ENCODE peak calls at places on chromosome 12, in ten cellular contexts. One of them, this sample, is unnamed.

GRCh38 chr12:11929714-11930113 is 141.0 kb upstream of the BCL2L14 start:
- DNase-seq in foreskin fibroblast: no peak
- DNase-seq in ovary: no peak
- DNase-seq in choroid plexus epithelial cell: no peak
- DNase-seq in AG09309: no peak
- DNase-seq in tibial artery: no peak
- DNase-seq in PC-3: no peak
- DNase-seq in fibroblast of the aortic adventitia: no peak
- DNase-seq in lower leg skin: no peak
- DNase-seq in sigmoid colon: no peak
- DNase-seq in this sample: no peak

GRCh38 chr12:56212360-56212759 is 9.4 kb downstream of the RNF41 start:
- DNase-seq in choroid plexus epithelial cell: no peak
- DNase-seq in fibroblast of the aortic adventitia: no peak
- DNase-seq in sigmoid colon: no peak
- DNase-seq in AG09309: no peak
- DNase-seq in ovary: no peak
- DNase-seq in foreskin fibroblast: no peak
- DNase-seq in lower leg skin: no peak
- DNase-seq in PC-3: no peak
- DNase-seq in tibial artery: no peak
- DNase-seq in this sample: no peak

GRCh38 chr12:120529641-120530314 is 820 bp upstream of the COQ5 start:
- DNase-seq in ovary: no peak
- DNase-seq in PC-3: peak; percentile 71
- DNase-seq in fibroblast of the aortic adventitia: peak; percentile 56
- DNase-seq in tibial artery: no peak
- DNase-seq in foreskin fibroblast: no peak
- DNase-seq in AG09309: no peak
- DNase-seq in lower leg skin: no peak
- DNase-seq in choroid plexus epithelial cell: peak; percentile 79
- DNase-seq in sigmoid colon: no peak
- DNase-seq in this sample: peak; percentile 74

GRCh38 chr12:103868215-103868614 is 27.2 kb upstream of the NT5DC3 start:
- DNase-seq in sigmoid colon: no peak
- DNase-seq in fibroblast of the aortic adventitia: peak; percentile 14
- DNase-seq in tibial artery: no peak
- DNase-seq in choroid plexus epithelial cell: no peak
- DNase-seq in AG09309: no peak
- DNase-seq in ovary: no peak
- DNase-seq in PC-3: no peak
- DNase-seq in foreskin fibroblast: no peak
- DNase-seq in lower leg skin: no peak
- DNase-seq in this sample: no peak

GRCh38 chr12:3247596-3248270 is 170.6 kb downstream of the TSPAN9 start:
- DNase-seq in foreskin fibroblast: no peak
- DNase-seq in fibroblast of the aortic adventitia: no peak
- DNase-seq in PC-3: no peak
- DNase-seq in sigmoid colon: no peak
- DNase-seq in AG09309: no peak
- DNase-seq in choroid plexus epithelial cell: no peak
- DNase-seq in lower leg skin: no peak
- DNase-seq in tibial artery: no peak
- DNase-seq in ovary: no peak
- DNase-seq in this sample: no peak

GRCh38 chr12:47015381-47015780 is 64.0 kb upstream of the PCED1B start:
- DNase-seq in sigmoid colon: no peak
- DNase-seq in fibroblast of the aortic adventitia: no peak
- DNase-seq in lower leg skin: no peak
- DNase-seq in PC-3: no peak
- DNase-seq in tibial artery: no peak
- DNase-seq in foreskin fibroblast: no peak
- DNase-seq in ovary: no peak
- DNase-seq in AG09309: no peak
- DNase-seq in choroid plexus epithelial cell: no peak
- DNase-seq in this sample: no peak

GRCh38 chr12:62683724-62684501 is 217.3 kb downstream of the MON2 start:
- DNase-seq in PC-3: no peak
- DNase-seq in foreskin fibroblast: peak; percentile 62
- DNase-seq in ovary: peak; percentile 64
- DNase-seq in choroid plexus epithelial cell: peak; percentile 48
- DNase-seq in fibroblast of the aortic adventitia: peak; percentile 97
- DNase-seq in sigmoid colon: peak; percentile 87
- DNase-seq in AG09309: no peak
- DNase-seq in tibial artery: peak; percentile 60
- DNase-seq in lower leg skin: peak; percentile 90
- DNase-seq in this sample: peak; percentile 24

GRCh38 chr12:16939871-16940306 is 333.9 kb upstream of the LMO3 start:
- DNase-seq in sigmoid colon: no peak
- DNase-seq in foreskin fibroblast: no peak
- DNase-seq in lower leg skin: no peak
- DNase-seq in fibroblast of the aortic adventitia: peak; percentile 46
- DNase-seq in tibial artery: no peak
- DNase-seq in AG09309: no peak
- DNase-seq in ovary: no peak
- DNase-seq in choroid plexus epithelial cell: peak; percentile 72
- DNase-seq in PC-3: peak; percentile 81
- DNase-seq in this sample: peak; percentile 16

GRCh38 chr12:1501695-1502440 is 92.5 kb downstream of the FBXL14 start:
- DNase-seq in lower leg skin: peak; percentile 83
- DNase-seq in tibial artery: no peak
- DNase-seq in PC-3: no peak
- DNase-seq in ovary: no peak
- DNase-seq in AG09309: no peak
- DNase-seq in foreskin fibroblast: no peak
- DNase-seq in fibroblast of the aortic adventitia: no peak
- DNase-seq in choroid plexus epithelial cell: no peak
- DNase-seq in sigmoid colon: no peak
- DNase-seq in this sample: no peak
- H3K4me3 ChIP-seq in lower leg skin: no peak overlapping the region
- H3K4me3 ChIP-seq in tibial artery: no peak overlapping the region
- H3K4me3 ChIP-seq in PC-3: no peak overlapping the region
- H3K4me3 ChIP-seq in ovary: no peak overlapping the region
- H3K4me3 ChIP-seq in AG09309: no peak overlapping the region
- H3K4me3 ChIP-seq in foreskin fibroblast: no peak overlapping the region
- H3K4me3 ChIP-seq in fibroblast of the aortic adventitia: no peak overlapping the region
- H3K4me3 ChIP-seq in choroid plexus epithelial cell: no peak overlapping the region
- H3K4me3 ChIP-seq in sigmoid colon: no peak overlapping the region
- H3K4me3 ChIP-seq in this sample: no peak overlapping the region

GRCh38 chr12:39621670-39622069 is 2.1 kb upstream of the ABCD2 start:
- DNase-seq in choroid plexus epithelial cell: no peak
- DNase-seq in fibroblast of the aortic adventitia: no peak
- DNase-seq in sigmoid colon: no peak
- DNase-seq in foreskin fibroblast: no peak
- DNase-seq in lower leg skin: no peak
- DNase-seq in AG09309: no peak
- DNase-seq in PC-3: no peak
- DNase-seq in ovary: no peak
- DNase-seq in tibial artery: no peak
- DNase-seq in this sample: no peak

GRCh38 chr12:39619316-39619659 is 315 bp downstream of the ABCD2 start:
- DNase-seq in fibroblast of the aortic adventitia: no peak
- DNase-seq in AG09309: no peak
- DNase-seq in PC-3: no peak
- DNase-seq in tibial artery: no peak
- DNase-seq in foreskin fibroblast: no peak
- DNase-seq in ovary: no peak
- DNase-seq in choroid plexus epithelial cell: no peak
- DNase-seq in sigmoid colon: no peak
- DNase-seq in lower leg skin: no peak
- DNase-seq in this sample: no peak

GRCh38 chr12:39622306-39622705 is 2.7 kb upstream of the ABCD2 start:
- DNase-seq in lower leg skin: no peak
- DNase-seq in AG09309: no peak
- DNase-seq in PC-3: no peak
- DNase-seq in tibial artery: no peak
- DNase-seq in foreskin fibroblast: no peak
- DNase-seq in sigmoid colon: no peak
- DNase-seq in fibroblast of the aortic adventitia: no peak
- DNase-seq in choroid plexus epithelial cell: no peak
- DNase-seq in ovary: no peak
- DNase-seq in this sample: no peak

GRCh38 chr12:39619660-39620433 is at the start of gene ABCD2:
- DNase-seq in PC-3: peak; percentile 65
- DNase-seq in sigmoid colon: peak; percentile 87
- DNase-seq in tibial artery: peak; percentile 61
- DNase-seq in choroid plexus epithelial cell: peak; percentile 86
- DNase-seq in AG09309: peak; percentile 37
- DNase-seq in fibroblast of the aortic adventitia: peak; percentile 80
- DNase-seq in lower leg skin: peak; percentile 90
- DNase-seq in foreskin fibroblast: peak; percentile 73
- DNase-seq in ovary: peak; percentile 59
- DNase-seq in this sample: peak; percentile 59

DNA sequence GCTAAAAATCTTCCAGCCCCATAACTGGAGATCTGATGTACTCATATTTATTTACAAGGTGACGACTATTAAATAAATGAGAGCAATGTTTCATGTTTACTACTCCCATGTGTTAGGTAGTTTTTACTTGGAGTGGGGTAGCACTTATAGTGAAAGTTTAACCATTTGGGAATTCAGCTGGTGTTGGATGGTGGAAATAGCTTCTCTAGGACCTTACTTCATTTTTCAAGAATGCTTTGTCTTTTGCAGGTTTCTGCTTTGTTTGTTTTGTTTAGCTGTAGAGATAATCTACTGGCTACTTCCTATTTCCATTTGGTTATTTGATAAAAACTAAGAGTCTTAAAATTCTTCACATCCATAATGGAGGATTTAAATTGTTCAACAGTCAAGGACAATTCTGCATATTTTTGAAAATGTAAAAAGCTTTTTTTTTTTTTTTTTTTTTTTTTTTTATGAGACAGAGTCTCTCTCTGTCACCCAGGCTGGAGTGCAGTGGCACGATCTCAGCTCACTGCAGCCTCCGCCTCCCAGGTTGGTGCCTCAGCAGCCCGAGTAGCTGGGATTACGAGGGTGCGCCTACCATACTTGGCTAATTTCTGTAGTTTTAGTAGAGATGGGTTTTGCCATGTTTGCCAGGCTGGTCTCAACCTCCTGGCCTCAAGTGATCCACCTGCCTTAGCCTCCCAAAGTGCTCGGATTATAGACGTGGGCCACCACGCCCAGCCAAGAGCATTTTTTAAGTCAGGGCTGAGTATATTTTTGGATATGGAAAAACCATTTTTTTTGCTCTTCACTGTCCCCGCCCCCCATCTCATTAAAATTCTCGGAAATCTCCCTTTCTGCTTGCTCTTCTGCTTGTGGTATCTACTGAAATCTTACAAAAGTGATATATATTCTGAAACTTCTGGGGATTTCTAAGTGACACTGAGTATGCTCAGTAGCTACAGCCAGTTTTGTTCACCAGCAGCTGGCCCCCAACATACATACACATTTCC is 1.4 kb upstream of the ABCD2 start:
- DNase-seq in ovary: no peak
- DNase-seq in tibial artery: no peak
- DNase-seq in AG09309: no peak
- DNase-seq in fibroblast of the aortic adventitia: peak; percentile 5
- DNase-seq in PC-3: peak; percentile 6
- DNase-seq in foreskin fibroblast: no peak
- DNase-seq in lower leg skin: peak; percentile 61
- DNase-seq in choroid plexus epithelial cell: no peak
- DNase-seq in sigmoid colon: no peak
- DNase-seq in this sample: no peak
- H3K4me3 ChIP-seq in ovary: peak overlapping the region; percentile 31
- H3K4me3 ChIP-seq in tibial artery: peak overlapping the region; percentile 59
- H3K4me3 ChIP-seq in AG09309: peak overlapping the region; percentile 55
- H3K4me3 ChIP-seq in fibroblast of the aortic adventitia: peak overlapping the region; percentile 61
- H3K4me3 ChIP-seq in PC-3: peak overlapping the region; percentile 79
- H3K4me3 ChIP-seq in foreskin fibroblast: peak overlapping the region; percentile 68
- H3K4me3 ChIP-seq in lower leg skin: no peak overlapping the region
- H3K4me3 ChIP-seq in choroid plexus epithelial cell: peak overlapping the region; percentile 55
- H3K4me3 ChIP-seq in sigmoid colon: peak overlapping the region; percentile 38
- H3K4me3 ChIP-seq in this sample: no peak overlapping the region

GRCh38 chr12:122333142-122334087 is 67.1 kb upstream of the VPS33A start:
- DNase-seq in ovary: peak; percentile 28
- DNase-seq in AG09309: no peak
- DNase-seq in fibroblast of the aortic adventitia: peak; percentile 86
- DNase-seq in sigmoid colon: no peak
- DNase-seq in tibial artery: no peak
- DNase-seq in choroid plexus epithelial cell: peak; percentile 29
- DNase-seq in lower leg skin: no peak
- DNase-seq in PC-3: no peak
- DNase-seq in foreskin fibroblast: no peak
- DNase-seq in this sample: no peak

GRCh38 chr12:122336015-122336946 is 70.0 kb upstream of the VPS33A start:
- DNase-seq in PC-3: peak; percentile 36
- DNase-seq in foreskin fibroblast: peak; percentile 12
- DNase-seq in tibial artery: no peak
- DNase-seq in choroid plexus epithelial cell: peak; percentile 62
- DNase-seq in fibroblast of the aortic adventitia: peak; percentile 40
- DNase-seq in sigmoid colon: no peak
- DNase-seq in lower leg skin: peak; percentile 23
- DNase-seq in AG09309: no peak
- DNase-seq in ovary: no peak
- DNase-seq in this sample: peak; percentile 61
- H3K4me3 ChIP-seq in PC-3: no peak overlapping the region
- H3K4me3 ChIP-seq in foreskin fibroblast: no peak overlapping the region
- H3K4me3 ChIP-seq in tibial artery: no peak overlapping the region
- H3K4me3 ChIP-seq in choroid plexus epithelial cell: no peak overlapping the region
- H3K4me3 ChIP-seq in fibroblast of the aortic adventitia: no peak overlapping the region
- H3K4me3 ChIP-seq in sigmoid colon: no peak overlapping the region
- H3K4me3 ChIP-seq in lower leg skin: no peak overlapping the region
- H3K4me3 ChIP-seq in AG09309: no peak overlapping the region
- H3K4me3 ChIP-seq in ovary: no peak overlapping the region
- H3K4me3 ChIP-seq in this sample: no peak overlapping the region

GRCh38 chr12:54355104-54355815 is 9.0 kb downstream of the GPR84 start:
- DNase-seq in fibroblast of the aortic adventitia: no peak
- DNase-seq in foreskin fibroblast: no peak
- DNase-seq in lower leg skin: no peak
- DNase-seq in sigmoid colon: no peak
- DNase-seq in ovary: no peak
- DNase-seq in tibial artery: no peak
- DNase-seq in PC-3: no peak
- DNase-seq in AG09309: no peak
- DNase-seq in choroid plexus epithelial cell: no peak
- DNase-seq in this sample: no peak

GRCh38 chr12:54356228-54356627 is 8.1 kb downstream of the GPR84 start:
- DNase-seq in foreskin fibroblast: no peak
- DNase-seq in PC-3: no peak
- DNase-seq in ovary: no peak
- DNase-seq in sigmoid colon: no peak
- DNase-seq in choroid plexus epithelial cell: no peak
- DNase-seq in AG09309: no peak
- DNase-seq in lower leg skin: no peak
- DNase-seq in tibial artery: no peak
- DNase-seq in fibroblast of the aortic adventitia: no peak
- DNase-seq in this sample: no peak

GRCh38 chr12:54352022-54352531 is 12.2 kb downstream of the GPR84 start:
- DNase-seq in tibial artery: no peak
- DNase-seq in PC-3: no peak
- DNase-seq in choroid plexus epithelial cell: peak; percentile 61
- DNase-seq in ovary: peak; percentile 80
- DNase-seq in lower leg skin: no peak
- DNase-seq in sigmoid colon: peak; percentile 92
- DNase-seq in AG09309: no peak
- DNase-seq in foreskin fibroblast: peak; percentile 65
- DNase-seq in fibroblast of the aortic adventitia: peak; percentile 47
- DNase-seq in this sample: peak; percentile 78

GRCh38 chr12:54350743-54351142 is 13.5 kb downstream of the GPR84 start:
- DNase-seq in fibroblast of the aortic adventitia: no peak
- DNase-seq in AG09309: no peak
- DNase-seq in sigmoid colon: no peak
- DNase-seq in ovary: no peak
- DNase-seq in lower leg skin: no peak
- DNase-seq in PC-3: no peak
- DNase-seq in choroid plexus epithelial cell: no peak
- DNase-seq in foreskin fibroblast: no peak
- DNase-seq in tibial artery: no peak
- DNase-seq in this sample: peak; percentile 64

DNA sequence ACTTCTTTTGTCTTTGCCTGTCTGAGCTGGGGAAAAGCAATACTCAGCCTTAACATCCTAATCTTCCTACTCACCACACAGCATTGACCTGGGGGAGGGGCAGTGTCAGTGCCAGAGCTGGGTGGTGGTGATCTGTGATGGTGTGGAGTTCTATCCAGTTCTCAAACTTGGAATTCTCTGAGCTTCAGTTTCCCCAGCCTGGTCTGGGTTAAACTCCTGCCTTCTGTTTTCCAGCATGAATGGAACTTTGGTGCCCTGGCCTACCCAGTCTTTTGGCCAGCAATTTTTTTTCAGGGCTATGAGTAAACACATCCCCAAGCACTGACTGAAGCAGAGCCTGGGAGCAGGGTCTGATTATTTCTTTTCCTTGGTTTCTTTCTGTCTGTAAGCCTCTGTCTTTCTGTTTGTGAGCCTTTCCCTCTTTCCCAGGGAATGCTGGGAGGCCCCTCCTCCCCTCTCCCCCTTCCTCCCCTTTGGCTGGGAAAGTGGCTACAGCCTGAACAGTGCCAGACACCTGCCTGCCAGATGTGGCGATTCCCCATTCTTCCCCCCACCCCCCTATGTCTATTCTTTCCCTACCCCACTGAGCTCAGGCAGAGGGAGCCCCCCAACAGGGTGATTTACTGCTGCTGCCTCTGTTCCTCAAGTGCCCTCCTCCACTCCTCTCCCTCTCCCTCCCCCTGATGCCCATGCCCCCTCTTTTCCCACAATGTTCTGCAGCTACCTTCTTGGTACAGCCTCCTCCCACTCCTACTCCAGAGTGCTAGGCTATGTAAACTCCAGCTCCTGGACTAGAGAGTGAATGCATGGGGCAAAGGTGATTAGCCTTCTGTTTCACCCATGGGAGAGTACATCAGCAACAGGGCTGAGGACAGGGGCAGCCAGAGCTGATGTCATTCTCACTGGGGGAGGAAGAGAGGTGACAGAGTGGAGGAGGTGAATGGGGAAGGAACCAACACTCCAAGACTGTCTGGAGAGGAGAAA is 11.1 kb downstream of the GPR84 start:
- DNase-seq in lower leg skin: no peak
- DNase-seq in foreskin fibroblast: peak; percentile 70
- DNase-seq in tibial artery: no peak
- DNase-seq in ovary: peak; percentile 53
- DNase-seq in fibroblast of the aortic adventitia: peak; percentile 52
- DNase-seq in sigmoid colon: peak; percentile 78
- DNase-seq in AG09309: no peak
- DNase-seq in PC-3: no peak
- DNase-seq in choroid plexus epithelial cell: peak; percentile 41
- DNase-seq in this sample: peak; percentile 62
- H3K4me3 ChIP-seq in lower leg skin: no peak overlapping the region
- H3K4me3 ChIP-seq in foreskin fibroblast: peak overlapping the region; percentile 0
- H3K4me3 ChIP-seq in tibial artery: no peak overlapping the region
- H3K4me3 ChIP-seq in ovary: no peak overlapping the region
- H3K4me3 ChIP-seq in fibroblast of the aortic adventitia: no peak overlapping the region
- H3K4me3 ChIP-seq in sigmoid colon: no peak overlapping the region
- H3K4me3 ChIP-seq in AG09309: no peak overlapping the region
- H3K4me3 ChIP-seq in PC-3: no peak overlapping the region
- H3K4me3 ChIP-seq in choroid plexus epithelial cell: no peak overlapping the region
- H3K4me3 ChIP-seq in this sample: no peak overlapping the region